ENCODE peak calls at places on chromosomes 4 and X, in five cellular contexts. U is IMR-90, N is esophagus squamous epithelium, Q is right lobe of liver, J is HCT116. L is an unnamed sample.

GRCh38 chr4:100826067-100826466 is 308.2 kb upstream of the EMCN start:
- DNase-seq in U (no peak), N (no peak), Q (no peak), J (no peak), L (no peak)

GRCh38 chrX:39427492-39428289 is 626.4 kb downstream of the MID1IP1 start:
- DNase-seq in U (peak; percentile 33), N (no peak), Q (no peak), J (no peak), L (no peak)

GRCh38 chr4:187613089-187613839 is 382.3 kb upstream of the ZFP42 start:
- DNase-seq in U (no peak), N (no peak), Q (no peak), J (no peak), L (no peak)

GRCh38 chr4:67881226-67881625 is 2.6 kb downstream of the TMPRSS11D start:
- DNase-seq in U (no peak), N (no peak), Q (no peak), J (no peak), L (no peak)

GRCh38 chr4:86685401-86685800 is 91.3 kb downstream of the PTPN13 start:
- DNase-seq in U (peak; percentile 12), N (no peak), Q (no peak), J (no peak), L (peak; percentile 2)

GRCh38 chr4:146450524-146450923 is 71.2 kb downstream of the SLC10A7 start:
- DNase-seq in U (peak; percentile 29), N (no peak), Q (no peak), J (no peak), L (peak; percentile 19)

GRCh38 chr4:188399834-188400233 is 260.6 kb downstream of the TRIML1 start:
- DNase-seq in U (no peak), N (no peak), Q (no peak), J (no peak), L (no peak)

GRCh38 chr4:10656988-10657387 is 27.6 kb downstream of the CLNK start:
- DNase-seq in U (peak; percentile 43), N (no peak), Q (no peak), J (peak; percentile 63), L (no peak)

GRCh38 chr4:84451546-84451945 is 47.5 kb downstream of the NKX6-1 start:
- DNase-seq in U (no peak), N (no peak), Q (no peak), J (no peak), L (peak; percentile 1)

GRCh38 chr4:26300314-26301307 is 20.2 kb upstream of the RBPJ start:
- DNase-seq in U (no peak), N (no peak), Q (no peak), J (no peak), L (no peak)

GRCh38 chrX:131821945-131822622 is 201.0 kb upstream of the STK26 start:
- DNase-seq in U (peak; percentile 85), N (peak; percentile 8), Q (no peak), J (no peak), L (no peak)

GRCh38 chrX:24173115-24173847 is 23.8 kb downstream of the ZFX start:
- DNase-seq in U (no peak), N (no peak), Q (no peak), J (no peak), L (no peak)

GRCh38 chrX:258291-259040 is 22.7 kb upstream of the PLCXD1 start:
- DNase-seq in U (no peak), N (no peak), Q (no peak), J (no peak), L (no peak)

GRCh38 chr4:144808034-144808433 is 162.1 kb downstream of the HHIP start:
- DNase-seq in U (no peak), N (no peak), Q (no peak), J (no peak), L (no peak)

DNA sequence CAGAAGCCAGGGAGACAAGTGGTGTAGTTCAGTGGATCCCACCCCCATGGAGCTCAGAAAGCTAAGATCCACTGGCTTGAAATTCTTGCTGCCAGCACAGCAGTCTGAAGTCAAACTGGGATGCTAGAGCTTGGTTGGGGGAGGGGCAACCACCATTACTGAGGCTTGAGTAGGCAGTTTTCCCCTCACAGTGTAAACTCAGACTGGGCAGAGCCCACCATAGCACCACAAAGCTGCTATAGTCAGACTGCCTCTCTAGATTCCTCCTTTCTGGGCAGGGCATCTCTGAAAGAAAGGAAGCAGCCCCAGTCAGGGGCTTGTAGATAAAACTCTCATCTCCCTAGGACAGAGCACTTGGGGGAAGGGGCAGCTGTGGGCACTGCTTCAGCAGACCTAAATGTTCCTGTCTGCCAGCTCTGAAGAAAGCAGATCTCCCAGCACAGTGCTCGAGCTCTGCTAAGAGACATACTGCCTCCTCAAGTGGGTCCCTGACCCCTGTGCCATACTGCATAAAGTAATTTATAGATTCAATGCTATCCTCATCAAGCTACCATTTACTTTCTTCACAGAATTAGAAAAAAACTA is 163.2 kb downstream of the HHIP start:
- DNase-seq in U (no peak), N (no peak), Q (no peak), J (no peak), L (no peak)
- TF ChIP-seq POLR2A in U (no peak), N (no peak), Q (no peak), J (no peak), L (no peak)

GRCh38 chrX:47129879-47130358 is 14.6 kb downstream of the NDUFB11 start:
- DNase-seq in U (no peak), N (no peak), Q (no peak), J (no peak), L (no peak)

GRCh38 chrX:47133493-47133892 is 11.0 kb downstream of the NDUFB11 start:
- DNase-seq in U (no peak), N (no peak), Q (no peak), J (no peak), L (no peak)

DNA sequence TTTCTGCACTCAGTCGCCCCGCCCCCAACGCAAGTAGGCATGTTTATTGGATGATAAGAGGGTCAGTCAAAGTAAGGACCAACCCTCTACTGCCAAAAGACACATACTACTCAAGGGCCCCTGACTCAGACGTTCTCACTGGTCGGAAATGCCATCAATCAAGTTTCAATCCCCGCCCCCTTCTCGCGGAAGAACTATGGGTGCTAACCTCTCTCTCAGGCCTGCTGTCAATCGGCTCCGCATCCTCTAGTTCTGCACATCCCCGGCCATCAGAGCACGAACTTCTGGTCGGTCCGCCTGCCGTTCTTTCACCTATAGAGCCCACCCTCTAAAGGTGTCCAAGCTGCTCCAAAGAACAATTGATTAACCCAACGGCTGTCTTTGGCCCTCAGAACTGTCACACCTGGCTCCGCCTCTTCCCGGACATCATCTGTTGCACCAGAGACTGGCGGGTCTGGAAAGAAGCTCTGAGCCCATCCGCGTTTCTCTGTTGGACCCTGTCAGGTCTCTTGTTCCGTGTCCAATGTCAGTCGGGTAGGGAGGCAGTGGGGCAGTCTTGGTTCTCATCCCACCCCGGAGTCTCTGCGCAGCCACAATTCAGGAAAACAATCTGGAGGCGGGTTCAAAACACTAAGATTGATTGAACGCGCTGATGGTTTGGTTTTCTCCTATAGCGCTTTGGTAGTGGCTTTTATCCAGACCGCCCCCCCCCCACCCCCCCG is 15.2 kb downstream of the NDUFB11 start:
- DNase-seq in U (peak; percentile 95), N (peak; percentile 61), Q (peak; percentile 78), J (peak; percentile 88), L (peak; percentile 95)
- TF ChIP-seq POLR2A in U (no peak), N (peak; percentile 28), Q (peak; percentile 14), J (no peak), L (peak; percentile 73)

DNA sequence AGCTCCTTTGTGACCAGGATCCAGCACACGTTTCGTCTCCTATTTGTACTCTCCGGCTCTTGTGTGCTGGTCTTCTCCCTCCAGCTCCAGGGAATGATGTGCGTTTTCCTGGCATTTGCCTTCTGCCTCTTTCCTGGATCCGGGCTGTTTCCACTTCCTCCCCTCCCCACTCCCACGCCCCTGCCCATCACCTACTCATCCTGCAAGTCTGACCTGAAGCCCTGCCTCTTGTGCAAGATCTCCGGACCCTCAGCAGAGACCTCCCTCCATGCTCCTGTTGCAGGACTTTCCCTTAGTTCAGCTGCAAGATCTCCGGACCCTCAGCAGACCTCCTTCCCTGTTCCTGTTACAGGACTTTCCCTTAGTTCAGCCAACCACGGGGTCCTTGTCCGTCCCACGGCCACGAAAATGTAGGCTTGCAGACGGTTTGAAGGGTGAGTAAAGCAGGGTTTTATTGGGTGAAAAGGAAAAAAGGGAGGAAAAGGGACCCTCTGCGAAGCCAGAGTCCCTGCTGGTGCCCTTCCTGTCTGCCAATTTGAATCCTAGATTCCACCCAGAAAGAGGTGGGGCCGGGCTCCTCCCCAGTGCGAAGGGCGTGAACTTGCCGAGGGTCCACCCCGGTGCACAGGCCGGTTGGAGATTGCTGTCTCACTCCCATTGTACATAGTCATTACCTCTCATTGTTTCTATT is 74.4 kb upstream of the IRF2 start:
- DNase-seq in U (no peak), N (no peak), Q (no peak), J (no peak), L (no peak)
- TF ChIP-seq POLR2A in U (no peak), N (no peak), Q (no peak), J (no peak), L (no peak)

GRCh38 chr4:82718067-82718935 is 80.3 kb downstream of the SCD5 start:
- DNase-seq in U (no peak), N (no peak), Q (no peak), J (no peak), L (no peak)
- TF ChIP-seq POLR2A in U (no peak), N (no peak), Q (no peak), J (no peak), L (no peak)

GRCh38 chrX:37685452-37686347 is at the start of gene XK:
- DNase-seq in U (no peak), N (no peak), Q (peak; percentile 63), J (peak; percentile 71), L (peak; percentile 88)
- TF ChIP-seq POLR2A in U (no peak), N (no peak), Q (no peak), J (peak; percentile 45), L (peak; percentile 88)

DNA sequence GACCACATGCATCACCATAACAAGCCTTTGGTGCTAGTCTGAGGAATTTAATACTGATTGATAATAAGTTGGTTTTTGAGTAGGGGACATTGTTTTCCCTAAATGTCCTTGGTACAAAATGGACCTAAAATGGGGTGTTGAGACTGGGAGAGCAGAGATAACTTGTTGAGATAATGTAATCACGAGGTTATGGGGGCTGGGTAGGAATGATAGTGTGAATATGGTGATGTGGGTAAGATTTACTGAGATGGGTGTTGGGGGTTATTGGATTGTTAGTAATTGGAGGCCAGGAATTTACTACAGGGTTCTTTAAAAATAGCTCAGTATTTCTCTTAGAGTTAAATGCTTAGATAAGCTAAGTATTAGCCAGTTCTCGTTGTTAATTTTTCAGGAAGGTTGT is 3.9 kb downstream of the BMP2K start:
- DNase-seq in U (no peak), N (no peak), Q (no peak), J (no peak), L (peak; percentile 81)
- TF ChIP-seq POLR2A in U (no peak), N (no peak), Q (no peak), J (no peak), L (no peak)

GRCh38 chr4:122151982-122152698 is at the start of gene BLTP1:
- DNase-seq in U (peak; percentile 75), N (peak; percentile 18), Q (peak; percentile 94), J (peak; percentile 57), L (peak; percentile 94)
- TF ChIP-seq POLR2A in U (no peak), N (peak; percentile 72), Q (peak; percentile 45), J (peak; percentile 60), L (peak; percentile 79)